ENCODE peak calls at places on chromosomes 4 and X, in four cellular contexts. D, F, I and T are unnamed samples.

GRCh38 chr4:154583230-154583629 is 7.3 kb downstream of the FGA start:
- DNase-seq in F (no peak), I (no peak), D (no peak), T (no peak)

GRCh38 chr4:8289151-8289750 is 19.7 kb downstream of the HTRA3 start:
- DNase-seq in D (no peak), I (no peak), F (no peak), T (no peak)

GRCh38 chr4:175252642-175253041 is 334.5 kb downstream of the ADAM29 start:
- DNase-seq in I (no peak), F (no peak), D (no peak), T (no peak)

GRCh38 chr4:166042510-166043055 is 169.5 kb downstream of the TLL1 start:
- DNase-seq in D (no peak), F (no peak), I (no peak), T (no peak)

GRCh38 chr4:8308144-8308543 is 38.6 kb downstream of the HTRA3 start:
- DNase-seq in I (no peak), F (no peak), D (no peak), T (no peak)

GRCh38 chr4:107747748-107748486 is 27.9 kb upstream of the PAPSS1 start:
- DNase-seq in I (peak; percentile 87), D (no peak), F (no peak), T (no peak)

GRCh38 chr4:165326831-165327210 is 648 bp upstream of the MSMO1 start:
- DNase-seq in I (no peak), D (no peak), F (no peak), T (peak; percentile 54)

GRCh38 chrX:24513416-24513815 is 48.3 kb downstream of the PDK3 start:
- DNase-seq in D (no peak), I (no peak), F (no peak), T (no peak)

GRCh38 chr4:144894525-144894924 is 203.5 kb downstream of the ANAPC10 start:
- DNase-seq in I (no peak), F (no peak), D (no peak), T (no peak)

GRCh38 chr4:10926025-10926424 is 241.5 kb upstream of the CLNK start:
- DNase-seq in D (no peak), F (no peak), I (no peak), T (no peak)

GRCh38 chrX:44997282-44997813 is 124.4 kb downstream of the KDM6A start:
- DNase-seq in I (no peak), D (no peak), F (no peak), T (no peak)

GRCh38 chr4:137345597-137345996 is 186.7 kb downstream of the PCDH18 start:
- DNase-seq in F (no peak), I (no peak), D (no peak), T (no peak)

GRCh38 chr4:98778206-98778605 is 119.8 kb upstream of the TSPAN5 start:
- DNase-seq in I (no peak), D (no peak), F (no peak), T (no peak)

GRCh38 chr4:8675383-8675782 is 82.8 kb downstream of the CPZ start:
- DNase-seq in F (no peak), I (no peak), D (no peak), T (no peak)

GRCh38 chr4:1766336-1767057 is 26.6 kb upstream of the FGFR3 start:
- DNase-seq in I (no peak), F (no peak), D (no peak), T (peak; percentile 3)

GRCh38 chr4:153335665-153336064 is 8.8 kb upstream of the MND1 start:
- DNase-seq in I (no peak), D (no peak), F (no peak), T (no peak)

GRCh38 chrX:149494844-149495565 is 10.1 kb downstream of the IDS start:
- DNase-seq in F (no peak), D (no peak), I (no peak), T (no peak)

GRCh38 chr4:30718021-30718888 is 1.9 kb upstream of the PCDH7 start:
- DNase-seq in F (peak; percentile 25), I (no peak), D (no peak), T (peak; percentile 44)

GRCh38 chrX:103276581-103277002 is at the start of gene TCEAL5:
- DNase-seq in I (no peak), F (peak; percentile 3), D (no peak), T (peak; percentile 39)

GRCh38 chrX:132662844-132663243 is 174.0 kb upstream of the MBNL3 start:
- DNase-seq in D (no peak), I (no peak), F (no peak), T (no peak)

GRCh38 chr4:15562114-15562513 is 92.4 kb downstream of the CC2D2A start:
- DNase-seq in I (no peak), F (no peak), D (no peak), T (peak; percentile 73)

GRCh38 chr4:178255172-178255571 is 812.9 kb upstream of the AGA start:
- DNase-seq in F (no peak), D (no peak), I (no peak), T (no peak)

GRCh38 chr4:6448476-6449170 is 23.8 kb downstream of the PPP2R2C start:
- DNase-seq in F (no peak), I (no peak), D (no peak), T (no peak)

GRCh38 chrX:130658310-130658709 is 244.7 kb downstream of the ENOX2 start:
- DNase-seq in F (no peak), I (no peak), D (no peak), T (no peak)

GRCh38 chr4:151629097-151629783 is 131.6 kb downstream of the GATB start:
- DNase-seq in F (no peak), D (no peak), I (no peak), T (no peak)

GRCh38 chrX:56281789-56282188 is 49.6 kb downstream of the KLF8 start:
- DNase-seq in D (no peak), I (no peak), F (no peak), T (no peak)

GRCh38 chr4:160159457-160159856 is 1056.6 kb downstream of the RAPGEF2 start:
- DNase-seq in I (no peak), D (no peak), F (no peak), T (no peak)

GRCh38 chr4:90057091-90057490 is 70.1 kb upstream of the CCSER1 start:
- DNase-seq in I (no peak), D (no peak), F (no peak), T (no peak)

GRCh38 chr4:145299380-145300076 is 119.1 kb upstream of the OTUD4 start:
- DNase-seq in D (peak; percentile 10), I (no peak), F (no peak), T (no peak)

GRCh38 chr4:140136509-140136908 is 17.5 kb downstream of the MAML3 start:
- DNase-seq in I (no peak), D (no peak), F (no peak), T (no peak)

GRCh38 chr4:88775026-88775425 is 77.4 kb upstream of the NAP1L5 start:
- DNase-seq in D (no peak), F (no peak), I (no peak), T (no peak)

GRCh38 chr4:153538408-153539057 is 72.4 kb downstream of the TMEM131L start:
- DNase-seq in D (no peak), F (no peak), I (no peak), T (peak; percentile 40)

GRCh38 chr4:61044837-61045236 is 155.3 kb upstream of the ADGRL3 start:
- DNase-seq in F (no peak), I (no peak), D (no peak), T (no peak)

GRCh38 chr4:4377683-4378082 is 9.2 kb upstream of the NSG1 start:
- DNase-seq in I (no peak), F (no peak), D (no peak), T (no peak)

GRCh38 chrX:110568396-110568795 is 209.7 kb downstream of the RTL9 start:
- DNase-seq in D (no peak), F (no peak), I (no peak), T (no peak)